ENCODE peak calls at places on chromosomes 5 and 9, in ten cellular contexts. S, E, V, W, H, Z, Q, Y, K and G are unnamed samples.

GRCh38 chr9:22992781-22993180 is 546.2 kb downstream of the DMRTA1 start:
- DNase-seq in Z (peak), H (no peak), S (no peak), Y (no peak), K (no peak), E (no peak), V (no peak), Q (no peak), W (no peak), G (no peak)

GRCh38 chr9:17057729-17058128 is 77.1 kb upstream of the CNTLN start:
- DNase-seq in W (no peak), Q (no peak), Y (no peak), K (no peak), Z (no peak), E (no peak), H (no peak), S (no peak), V (no peak), G (no peak)

GRCh38 chr5:79621056-79621455 is 8.8 kb downstream of the TENT2 start:
- DNase-seq in Z (peak), Y (no peak), K (no peak), E (no peak), Q (no peak), S (no peak), H (no peak), V (no peak), W (peak), G (no peak)

GRCh38 chr9:36665921-36666429 is 93.3 kb downstream of the MELK start:
- DNase-seq in W (peak), Q (peak), K (no peak), S (no peak), V (no peak), Y (no peak), Z (no peak), E (no peak), H (no peak), G (no peak)

GRCh38 chr9:96193356-96193755 is 108.6 kb downstream of the HSD17B3 start:
- DNase-seq in Q (no peak), E (no peak), K (no peak), Z (peak), W (no peak), H (no peak), Y (no peak), S (no peak), V (no peak), G (no peak)

GRCh38 chr5:7078901-7079300 is 317.0 kb upstream of the ADCY2 start:
- DNase-seq in S (peak), Z (peak), Y (no peak), K (no peak), W (no peak), Q (peak), V (no peak), E (no peak), H (no peak), G (no peak)

GRCh38 chr5:145500712-145501111 is 334.4 kb downstream of the PRELID2 start:
- DNase-seq in K (peak), H (no peak), Y (no peak), W (no peak), E (no peak), V (no peak), Q (no peak), Z (no peak), S (no peak), G (no peak)

GRCh38 chr9:34417734-34418133 is 40.6 kb downstream of the FAM219A start:
- DNase-seq in S (no peak), E (no peak), Q (no peak), K (no peak), V (no peak), W (no peak), H (no peak), Y (no peak), Z (no peak), G (no peak)

GRCh38 chr9:38212016-38212415 is 143.0 kb upstream of the SHB start:
- DNase-seq in W (no peak), K (no peak), S (no peak), E (no peak), H (no peak), Z (no peak), Y (no peak), V (no peak), Q (no peak), G (no peak)

GRCh38 chr9:128587453-128587852 is 35.1 kb downstream of the SPTAN1 start:
- DNase-seq in Y (no peak), K (no peak), W (no peak), Z (no peak), Q (peak), E (no peak), S (no peak), V (no peak), H (no peak), G (no peak)

GRCh38 chr5:61534481-61535267 is 202.6 kb downstream of the ZSWIM6 start:
- DNase-seq in W (no peak), S (no peak), E (no peak), H (no peak), Q (peak), Y (no peak), V (no peak), Z (no peak), K (no peak), G (no peak)

GRCh38 chr5:169602535-169602934 is 19.0 kb downstream of the SPDL1 start:
- DNase-seq in W (peak), H (no peak), Q (no peak), E (no peak), S (no peak), K (no peak), Z (peak), V (no peak), Y (no peak), G (no peak)

GRCh38 chr5:149881069-149881622 is 63.4 kb downstream of the PDE6A start:
- DNase-seq in Y (no peak), K (no peak), E (no peak), Q (no peak), W (no peak), S (no peak), H (no peak), V (no peak), Z (no peak), G (no peak)

GRCh38 chr5:14497276-14497675 is 84.3 kb upstream of the OTULINL start:
- DNase-seq in Z (no peak), V (no peak), Y (no peak), K (no peak), H (no peak), Q (no peak), E (no peak), S (no peak), W (no peak), G (no peak)

GRCh38 chr5:170648546-170648945 is 135.0 kb upstream of the GABRP start:
- DNase-seq in K (no peak), Q (no peak), S (no peak), H (no peak), E (no peak), V (no peak), W (no peak), Y (no peak), Z (no peak), G (no peak)

GRCh38 chr5:94932259-94932658 is 313.8 kb downstream of the SLF1 start:
- DNase-seq in V (no peak), W (peak), Y (no peak), K (no peak), E (no peak), H (no peak), Z (no peak), Q (no peak), S (no peak), G (no peak)

GRCh38 chr9:127527560-127528268 is 76.4 kb downstream of the LRSAM1 start:
- DNase-seq in H (no peak), V (no peak), W (no peak), Q (no peak), Y (no peak), Z (no peak), K (no peak), E (no peak), S (no peak), G (no peak)

GRCh38 chr5:107809201-107810034 is 138.7 kb upstream of the EFNA5 start:
- DNase-seq in K (no peak), Z (no peak), Q (no peak), W (peak), S (peak), E (no peak), V (no peak), Y (no peak), H (no peak), G (no peak)

GRCh38 chr5:66145737-66146136 is 1.6 kb downstream of the SREK1 start:
- DNase-seq in K (no peak), W (no peak), Z (no peak), Q (no peak), S (no peak), E (no peak), H (no peak), V (no peak), Y (no peak), G (no peak)

GRCh38 chr9:137658778-137659177 is 40.0 kb downstream of the EHMT1 start:
- DNase-seq in H (no peak), S (no peak), Z (no peak), Q (no peak), V (no peak), K (no peak), Y (no peak), E (no peak), W (no peak), G (no peak)

GRCh38 chr5:62538017-62538942 is 40.3 kb upstream of the LRRC70 start:
- DNase-seq in S (no peak), Z (peak), V (no peak), Q (peak), Y (no peak), K (no peak), E (peak), W (peak), H (no peak), G (no peak)

GRCh38 chr5:113778147-113778546 is 264.7 kb downstream of the YTHDC2 start:
- DNase-seq in S (no peak), Q (no peak), Z (no peak), H (no peak), V (no peak), W (no peak), Y (no peak), E (no peak), K (no peak), G (no peak)

GRCh38 chr9:19748278-19749126 is 40.3 kb downstream of the SLC24A2 start:
- DNase-seq in E (no peak), S (no peak), K (no peak), W (no peak), V (no peak), H (no peak), Y (no peak), Z (no peak), Q (no peak), G (no peak)

GRCh38 chr5:177600458-177601018 is 606 bp downstream of the B4GALT7 start:
- DNase-seq in Y (no peak), E (no peak), W (peak), K (no peak), Q (peak), Z (peak), H (no peak), V (no peak), S (no peak), G (no peak)

GRCh38 chr9:133884907-133885744 is 107.0 kb downstream of the VAV2 start:
- DNase-seq in V (no peak), S (no peak), Y (no peak), E (no peak), K (no peak), Z (no peak), H (no peak), Q (no peak), W (no peak), G (no peak)
- H3K4me3 ChIP-seq in V (no peak), S (no peak), Y (no peak), E (no peak), K (no peak), Z (no peak), H (no peak), Q (no peak), W (no peak), G (no peak)

GRCh38 chr5:77853353-77853907 is 77.3 kb upstream of the TBCA start:
- DNase-seq in W (no peak), K (no peak), E (no peak), Y (no peak), Q (no peak), V (no peak), S (no peak), Z (no peak), H (no peak), G (peak)
- H3K4me3 ChIP-seq in W (no peak), K (no peak), E (no peak), Y (no peak), Q (peak), V (no peak), S (no peak), Z (no peak), H (no peak), G (no peak)

GRCh38 chr5:112159435-112159834 is 259.6 kb downstream of the EPB41L4A start:
- DNase-seq in Q (no peak), E (no peak), S (no peak), K (peak), Z (no peak), Y (peak), H (peak), V (peak), W (peak), G (no peak)

GRCh38 chr5:112163435-112163834 is 255.6 kb downstream of the EPB41L4A start:
- DNase-seq in W (no peak), Y (no peak), S (no peak), Q (no peak), H (no peak), V (no peak), Z (no peak), E (no peak), K (no peak), G (no peak)

GRCh38 chr5:112165399-112165798 is 253.7 kb downstream of the EPB41L4A start:
- DNase-seq in Z (no peak), V (no peak), K (no peak), Y (no peak), S (no peak), E (no peak), Q (no peak), W (no peak), H (no peak), G (no peak)

GRCh38 chr5:112161392-112161748 is 257.7 kb downstream of the EPB41L4A start:
- DNase-seq in V (no peak), E (no peak), Q (no peak), W (no peak), Y (no peak), Z (no peak), S (no peak), H (no peak), K (no peak), G (no peak)

GRCh38 chr5:112160652-112161391 is 258.3 kb downstream of the EPB41L4A start:
- DNase-seq in Q (peak), Z (peak), H (peak), Y (peak), V (peak), K (peak), S (peak), E (peak), W (peak), G (peak)
- H3K4me3 ChIP-seq in Q (peak), Z (peak), H (peak), Y (peak), V (peak), K (peak), S (peak), E (peak), W (peak), G (peak)

GRCh38 chr9:113687680-113688371 is 188.3 kb upstream of the ZNF618 start:
- DNase-seq in V (no peak), E (no peak), W (no peak), K (no peak), Z (no peak), S (peak), H (no peak), Q (no peak), Y (no peak), G (no peak)
- H3K4me3 ChIP-seq in V (no peak), E (no peak), W (no peak), K (no peak), Z (no peak), S (peak), H (peak), Q (no peak), Y (peak), G (no peak)

DNA sequence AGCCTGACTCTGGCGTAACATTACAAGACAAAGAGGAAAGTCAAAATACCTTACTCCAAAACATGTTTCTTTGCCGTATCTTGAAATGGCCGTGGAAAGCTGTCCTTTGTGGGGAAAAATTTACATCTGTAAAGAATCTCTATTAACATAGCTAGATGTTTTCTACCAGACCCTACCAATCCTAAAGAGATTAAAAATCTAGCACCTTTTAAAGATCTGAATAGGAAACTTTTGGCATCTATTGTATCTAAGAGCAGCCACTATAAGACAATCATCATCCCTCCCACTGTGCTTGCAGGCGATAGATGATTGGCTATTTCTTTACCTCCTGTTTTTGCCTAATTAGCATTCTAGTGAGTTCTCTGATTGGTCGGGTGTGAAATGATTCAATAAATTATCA is 82.5 kb upstream of the SNCAIP start:
- DNase-seq in S (no peak), V (no peak), Q (no peak), K (no peak), E (no peak), Z (no peak), H (no peak), W (no peak), Y (no peak), G (no peak)
- H3K4me3 ChIP-seq in S (no peak), V (no peak), Q (no peak), K (no peak), E (no peak), Z (no peak), H (no peak), W (no peak), Y (no peak), G (no peak)

GRCh38 chr9:121651295-121652036 is at the start of gene DAB2IP:
- DNase-seq in V (peak), Y (peak), S (peak), Z (peak), K (no peak), H (peak), Q (no peak), E (peak), W (peak), G (no peak)

GRCh38 chr9:121649476-121650219 is 1.8 kb upstream of the DAB2IP start:
- DNase-seq in V (peak), Q (no peak), S (no peak), H (no peak), Y (no peak), E (no peak), W (no peak), Z (peak), K (no peak), G (no peak)

GRCh38 chr9:121652037-121652837 is 803 bp downstream of the DAB2IP start:
- DNase-seq in Y (peak), W (peak), E (peak), S (peak), K (no peak), Q (no peak), H (peak), Z (no peak), V (peak), G (no peak)

GRCh38 chr9:121650220-121651013 is 1.0 kb upstream of the DAB2IP start:
- DNase-seq in W (peak), Z (peak), V (peak), Y (peak), K (no peak), S (peak), H (peak), Q (no peak), E (peak), G (no peak)

GRCh38 chr9:121651014-121651294 is 480 bp upstream of the DAB2IP start:
- DNase-seq in Y (no peak), W (no peak), S (no peak), Q (no peak), H (no peak), Z (no peak), E (no peak), K (no peak), V (no peak), G (no peak)
- H3K4me3 ChIP-seq in Y (peak), W (peak), S (peak), Q (no peak), H (peak), Z (peak), E (no peak), K (peak), V (peak), G (peak)